ENCODE peak calls at places on chromosomes 16 and 17, in five cellular contexts. E is A673; J is CD8-positive, alpha-beta T cell; T is SK-N-SH; L is heart right ventricle. K is an unnamed sample.

GRCh38 chr17:30969989-30970680 is 704 bp upstream of the RNF135 start:
- DNase-seq in E (peak), L (no peak), T (no peak), J (peak), K (peak)

GRCh38 chr16:31088459-31089183 is at the start of gene PRSS53:
- DNase-seq in T (no peak), E (no peak), L (no peak), J (no peak), K (no peak)

GRCh38 chr16:28157768-28158535 is 53.8 kb downstream of the XPO6 start:
- DNase-seq in E (no peak), T (no peak), L (no peak), J (no peak), K (peak)

GRCh38 chr17:16005641-16006040 is 6.0 kb downstream of the TTC19 start:
- DNase-seq in E (no peak), J (no peak), L (no peak), T (no peak), K (no peak)

GRCh38 chr16:86093801-86094750 is 195.1 kb downstream of the IRF8 start:
- DNase-seq in E (no peak), T (no peak), L (no peak), J (no peak), K (no peak)

GRCh38 chr17:7336240-7337175 is at the start of gene ACAP1:
- DNase-seq in J (peak), L (no peak), T (no peak), E (no peak), K (no peak)

GRCh38 chr16:89686520-89687091 is at the start of gene CDK10:
- DNase-seq in E (peak), L (peak), T (peak), J (peak), K (peak)

GRCh38 chr17:64457156-64457555 is 8.2 kb downstream of the MILR1 start:
- DNase-seq in E (no peak), J (no peak), T (no peak), L (no peak), K (peak)

GRCh38 chr16:89093602-89094251 is at the start of gene ACSF3:
- DNase-seq in L (peak), T (peak), J (peak), E (peak), K (peak)

GRCh38 chr17:2227025-2227699 is 76.4 kb downstream of the SMG6 start:
- DNase-seq in T (peak), E (no peak), L (no peak), J (no peak), K (no peak)

GRCh38 chr17:15273141-15273793 is 8.1 kb upstream of the PMP22 start:
- DNase-seq in L (no peak), J (no peak), E (no peak), T (no peak), K (peak)

GRCh38 chr16:13552960-13553257 is 367.0 kb upstream of the ERCC4 start:
- DNase-seq in T (no peak), J (no peak), E (no peak), L (no peak), K (no peak)

GRCh38 chr17:20141201-20141999 is 132.2 kb downstream of the SPECC1 start:
- DNase-seq in E (no peak), T (no peak), J (no peak), L (no peak), K (no peak)

GRCh38 chr17:38583176-38583575 is 22.6 kb downstream of the SRCIN1 start:
- DNase-seq in T (no peak), J (no peak), L (no peak), E (no peak), K (no peak)

GRCh38 chr16:75246504-75247205 is 4.8 kb downstream of the BCAR1 start:
- DNase-seq in J (no peak), L (no peak), T (no peak), E (no peak), K (peak)

GRCh38 chr17:55402374-55402773 is 19.3 kb downstream of the MMD start:
- DNase-seq in J (no peak), T (no peak), E (no peak), L (no peak), K (no peak)

GRCh38 chr16:70741779-70742125 is 55.9 kb upstream of the MTSS2 start:
- DNase-seq in L (no peak), J (no peak), T (no peak), E (no peak), K (no peak)

GRCh38 chr17:44379887-44380286 is 9.6 kb downstream of the ITGA2B start:
- DNase-seq in T (no peak), L (no peak), J (no peak), E (no peak), K (no peak)

GRCh38 chr16:89099905-89100304 is 6.3 kb downstream of the ACSF3 start:
- DNase-seq in T (no peak), J (no peak), E (no peak), L (no peak), K (no peak)

GRCh38 chr17:5011928-5012327 is 14.2 kb downstream of the KIF1C start:
- DNase-seq in J (no peak), T (no peak), L (no peak), E (no peak), K (peak)

GRCh38 chr17:58005031-58005727 is 1.9 kb downstream of the SRSF1 start:
- DNase-seq in L (no peak), E (peak), J (no peak), T (no peak), K (no peak)

GRCh38 chr16:73082608-73083007 is 34.7 kb upstream of the ZFHX3 start:
- DNase-seq in T (no peak), L (no peak), E (peak), J (no peak), K (peak)

GRCh38 chr16:35180970-35181369 is 1721.6 kb downstream of the TP53TG3F start:
- DNase-seq in L (no peak), J (no peak), T (no peak), E (no peak), K (no peak)

GRCh38 chr17:40562841-40563370 is 2.4 kb downstream of the CCR7 start:
- DNase-seq in L (no peak), T (no peak), J (peak), E (no peak), K (no peak)

GRCh38 chr17:40561294-40561870 is 3.9 kb downstream of the CCR7 start:
- DNase-seq in E (no peak), L (no peak), J (peak), T (no peak), K (no peak)

GRCh38 chr17:40560592-40561293 is 4.5 kb downstream of the CCR7 start:
- DNase-seq in J (peak), T (no peak), E (no peak), L (no peak), K (peak)

GRCh38 chr17:40563371-40564052 is 1.8 kb downstream of the CCR7 start:
- DNase-seq in J (peak), L (no peak), T (no peak), E (no peak), K (no peak)

GRCh38 chr17:40561871-40562611 is 3.2 kb downstream of the CCR7 start:
- DNase-seq in J (peak), L (no peak), E (no peak), T (no peak), K (no peak)
- TF ChIP-seq CTCF in J (peak), L (no peak), E (peak), T (no peak), K (peak)

DNA sequence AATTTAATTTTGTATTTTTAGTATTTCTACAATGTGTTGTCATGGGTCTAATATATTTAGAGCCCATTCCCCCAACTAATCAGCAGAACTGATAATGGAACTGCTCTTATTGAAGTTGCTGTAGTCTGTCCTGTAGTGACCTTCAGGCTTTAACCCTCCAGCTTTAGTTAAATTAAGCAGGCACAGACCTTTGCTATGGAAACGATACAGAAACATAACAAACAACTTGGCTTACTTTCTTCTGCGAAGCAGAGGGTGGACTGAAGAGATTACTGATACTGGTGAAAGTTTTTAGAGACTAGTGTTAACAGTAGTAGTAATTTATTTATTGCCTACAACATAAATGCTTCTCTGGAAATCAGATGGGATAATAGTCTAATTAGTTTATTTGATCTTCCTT is 61.4 kb downstream of the NFATC3 start:
- DNase-seq in L (no peak), T (peak), J (no peak), E (peak), K (peak)
- H3K4me3 ChIP-seq in L (no peak), T (no peak), J (no peak), E (no peak), K (no peak)

GRCh38 chr16:71848622-71849021 is 2.8 kb downstream of the ATXN1L start:
- DNase-seq in E (no peak), L (no peak), J (no peak), T (no peak), K (no peak)

GRCh38 chr16:71846443-71846842 is 667 bp downstream of the ATXN1L start:
- DNase-seq in E (no peak), J (peak), T (peak), L (no peak), K (peak)

GRCh38 chr16:71843517-71844031 is 2.2 kb upstream of the ATXN1L start:
- DNase-seq in T (no peak), E (no peak), J (no peak), L (no peak), K (no peak)

GRCh38 chr16:71847096-71847495 is 1.3 kb downstream of the ATXN1L start:
- DNase-seq in L (no peak), T (no peak), J (no peak), E (no peak), K (no peak)

DNA sequence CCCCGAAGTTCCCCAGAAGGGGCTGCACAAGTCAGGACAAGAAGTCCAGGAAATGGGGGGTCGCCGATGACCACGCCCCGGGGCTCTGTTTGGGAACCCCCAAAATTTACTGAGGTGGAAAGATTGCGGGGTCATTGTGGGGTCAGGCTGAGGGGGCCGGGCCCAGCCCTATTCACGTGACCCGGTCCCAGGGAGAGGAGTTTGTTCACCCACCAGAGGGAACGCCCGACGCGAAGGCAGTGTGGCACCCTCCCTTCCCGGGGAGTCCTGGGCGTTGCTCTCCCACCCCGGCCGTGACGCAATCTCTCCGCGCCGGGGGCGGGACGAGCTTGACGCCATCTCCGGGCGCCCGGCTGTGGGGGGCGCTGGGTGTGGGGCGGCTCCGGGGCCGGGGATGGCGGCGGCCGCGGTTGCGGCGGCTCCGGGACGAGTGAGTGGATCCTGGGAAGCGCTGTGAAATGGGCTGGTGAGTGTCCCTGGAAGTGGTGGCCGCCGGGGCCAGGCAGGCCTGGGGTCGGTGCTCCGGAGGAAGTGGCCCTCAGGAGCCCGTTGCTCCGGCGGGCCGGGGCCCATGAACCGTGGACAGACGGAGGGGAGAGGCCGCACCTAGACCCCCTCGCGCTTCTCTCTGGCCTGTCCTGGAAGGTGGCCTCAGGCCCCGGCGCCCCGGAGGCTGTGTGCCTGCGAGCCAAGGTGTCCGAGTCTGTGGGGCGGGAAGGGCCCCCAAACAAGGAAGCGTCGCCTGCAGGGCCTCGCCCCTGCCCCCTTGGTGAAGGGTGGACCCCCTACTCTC is at the start of gene ATXN1L:
- DNase-seq in L (peak), J (peak), E (peak), T (peak), K (peak)
- TF ChIP-seq CTCF in L (no peak), J (peak), E (no peak), T (no peak), K (no peak)

GRCh38 chr17:48556534-48557401 is 11.9 kb upstream of the HOXB2 start:
- DNase-seq in E (peak), J (no peak), T (no peak), L (no peak), K (no peak)

GRCh38 chr17:48553837-48554236 is 8.9 kb upstream of the HOXB2 start:
- DNase-seq in T (no peak), J (no peak), L (no peak), E (no peak), K (no peak)

GRCh38 chr17:48555183-48555615 is 10.3 kb upstream of the HOXB2 start:
- DNase-seq in L (no peak), E (peak), T (no peak), J (no peak), K (no peak)

GRCh38 chr17:48554412-48555090 is 9.6 kb upstream of the HOXB2 start:
- DNase-seq in L (no peak), J (no peak), T (no peak), E (peak), K (no peak)

GRCh38 chr17:48555616-48556533 is 11.0 kb upstream of the HOXB2 start:
- DNase-seq in E (peak), J (no peak), L (no peak), T (no peak), K (no peak)
- H3K4me3 ChIP-seq in E (peak), J (peak), L (peak), T (no peak), K (no peak)

GRCh38 chr17:65797101-65797500 is 235.7 kb upstream of the AXIN2 start:
- DNase-seq in J (no peak), T (no peak), E (no peak), L (no peak), K (no peak)

GRCh38 chr17:65799869-65800268 is 238.4 kb upstream of the AXIN2 start:
- DNase-seq in E (no peak), L (no peak), T (no peak), J (no peak), K (no peak)

GRCh38 chr17:65800655-65801054 is 239.2 kb upstream of the AXIN2 start:
- DNase-seq in E (no peak), T (no peak), L (no peak), J (no peak), K (no peak)

GRCh38 chr17:65799454-65799853 is 238.0 kb upstream of the AXIN2 start:
- DNase-seq in L (no peak), E (no peak), T (no peak), J (no peak), K (no peak)

DNA sequence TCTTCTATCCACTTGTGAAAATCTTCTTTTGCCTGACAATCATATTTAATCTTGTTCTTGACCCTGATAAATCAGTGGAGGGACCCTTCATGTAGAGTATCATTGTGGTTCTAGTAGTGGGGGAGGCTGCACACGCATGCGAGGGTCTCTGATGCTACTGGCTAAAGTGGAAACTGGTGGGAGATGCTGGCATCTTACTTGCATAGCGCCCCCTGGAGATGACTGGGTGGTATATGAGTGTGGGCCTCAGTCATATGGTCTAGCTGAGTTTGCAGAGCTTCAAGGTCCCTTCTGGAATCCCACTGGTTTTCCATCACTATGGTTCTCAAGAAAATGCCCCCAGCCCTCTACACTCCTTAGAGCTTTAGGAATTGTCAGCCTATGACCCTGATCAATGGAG is 236.4 kb upstream of the AXIN2 start:
- DNase-seq in T (peak), L (no peak), J (no peak), E (peak), K (peak)
- TF ChIP-seq CTCF in T (peak), L (no peak), J (peak), E (peak), K (peak)

DNA sequence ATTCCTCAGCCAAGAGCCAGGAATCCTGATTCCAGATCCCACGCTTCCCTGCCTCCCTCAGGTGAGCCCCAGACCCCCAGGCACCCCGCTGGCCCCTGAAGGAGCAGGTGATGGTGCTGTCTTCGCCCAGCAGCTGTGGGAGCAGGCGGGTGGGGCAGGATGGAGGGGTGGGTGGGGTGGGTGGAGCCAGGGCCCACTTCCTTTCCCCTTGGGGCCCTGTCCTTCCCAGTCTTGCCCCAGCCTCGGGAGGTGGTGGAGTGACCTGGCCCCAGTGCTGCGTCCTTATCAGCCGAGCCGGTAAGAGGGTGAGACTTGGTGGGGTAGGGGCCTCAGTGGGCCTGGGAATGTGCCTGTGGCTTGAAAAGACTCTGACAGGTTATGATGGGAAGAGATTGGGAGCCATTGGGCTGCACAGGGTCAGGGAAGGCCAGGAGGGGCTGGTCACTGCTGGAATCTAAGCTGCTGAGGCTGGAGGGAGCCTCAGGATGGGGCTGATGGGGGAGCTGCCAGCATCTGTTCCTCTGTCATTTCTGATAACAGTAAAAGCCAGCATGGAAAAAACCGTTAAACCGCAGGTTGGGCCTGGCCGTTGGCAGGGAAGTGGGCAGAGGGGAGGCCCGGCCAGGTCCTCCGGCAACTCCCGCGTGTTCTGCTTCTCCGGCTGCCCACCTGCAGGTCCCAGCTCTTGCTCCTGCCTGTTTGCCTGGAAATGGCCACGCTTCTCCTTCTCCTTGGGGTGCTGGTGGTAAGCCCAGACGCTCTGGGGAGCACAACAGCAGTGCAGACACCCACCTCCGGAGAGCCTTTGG is at the start of gene SPN:
- DNase-seq in E (no peak), L (no peak), J (peak), T (no peak), K (no peak)
- H3K4me3 ChIP-seq in E (no peak), L (no peak), J (peak), T (no peak), K (no peak)

GRCh38 chr17:29243792-29244191 is 2.9 kb upstream of the CRYBA1 start:
- DNase-seq in L (no peak), T (peak), J (no peak), E (peak), K (peak)
- TF ChIP-seq CTCF in L (peak), T (peak), J (no peak), E (peak), K (peak)

K was measured in choroid plexus epithelial cell.